ENCODE peak calls at places on chromosomes 3 and 15, in six cellular contexts. One of them, this sample, is unnamed. For H3K27me3, the result is how much of the 10 kb centered on the place peaks cover.

GRCh38 chr3:196287405-196288140 is at the start of gene PCYT1A:
- DNase-seq in IMR-90: peak
- DNase-seq in testis: peak
- DNase-seq in heart left ventricle: peak
- DNase-seq in endothelial cell of umbilical vein: peak
- DNase-seq in HCT116: peak
- DNase-seq in this sample: peak

GRCh38 chr3:58308728-58309127 is 2.4 kb downstream of the HTD2 start:
- DNase-seq in endothelial cell of umbilical vein: no peak
- DNase-seq in testis: peak
- DNase-seq in heart left ventricle: no peak
- DNase-seq in IMR-90: peak
- DNase-seq in HCT116: no peak
- DNase-seq in this sample: peak

GRCh38 chr3:187789872-187790271 is 44.6 kb upstream of the BCL6 start:
- DNase-seq in testis: no peak
- DNase-seq in IMR-90: no peak
- DNase-seq in HCT116: no peak
- DNase-seq in endothelial cell of umbilical vein: no peak
- DNase-seq in heart left ventricle: no peak
- DNase-seq in this sample: no peak

GRCh38 chr3:164049836-164050235 is 1028.5 kb downstream of the SI start:
- DNase-seq in IMR-90: no peak
- DNase-seq in endothelial cell of umbilical vein: no peak
- DNase-seq in testis: no peak
- DNase-seq in HCT116: no peak
- DNase-seq in heart left ventricle: no peak
- DNase-seq in this sample: no peak

GRCh38 chr15:89947338-89947829 is 34.6 kb upstream of the ARPIN start:
- DNase-seq in IMR-90: no peak
- DNase-seq in endothelial cell of umbilical vein: no peak
- DNase-seq in heart left ventricle: no peak
- DNase-seq in testis: no peak
- DNase-seq in HCT116: no peak
- DNase-seq in this sample: no peak

GRCh38 chr15:70853270-70853854 is 595 bp downstream of the LARP6 start:
- DNase-seq in testis: peak
- DNase-seq in heart left ventricle: peak
- DNase-seq in HCT116: no peak
- DNase-seq in endothelial cell of umbilical vein: peak
- DNase-seq in IMR-90: peak
- DNase-seq in this sample: no peak

GRCh38 chr3:156826144-156826895 is at the start of gene LEKR1:
- DNase-seq in testis: peak
- DNase-seq in heart left ventricle: peak
- DNase-seq in HCT116: peak
- DNase-seq in endothelial cell of umbilical vein: peak
- DNase-seq in IMR-90: peak
- DNase-seq in this sample: peak

GRCh38 chr15:92304239-92304975 is 89.3 kb upstream of the ST8SIA2 start:
- DNase-seq in HCT116: no peak
- DNase-seq in IMR-90: no peak
- DNase-seq in endothelial cell of umbilical vein: no peak
- DNase-seq in heart left ventricle: no peak
- DNase-seq in testis: no peak
- DNase-seq in this sample: no peak

GRCh38 chr15:31265090-31265870 is 61.4 kb upstream of the KLF13 start:
- DNase-seq in HCT116: no peak
- DNase-seq in heart left ventricle: peak
- DNase-seq in endothelial cell of umbilical vein: no peak
- DNase-seq in testis: peak
- DNase-seq in IMR-90: no peak
- DNase-seq in this sample: peak

GRCh38 chr15:87681054-87681453 is 575.5 kb downstream of the NTRK3 start:
- DNase-seq in testis: no peak
- DNase-seq in endothelial cell of umbilical vein: no peak
- DNase-seq in heart left ventricle: no peak
- DNase-seq in IMR-90: no peak
- DNase-seq in HCT116: no peak
- DNase-seq in this sample: no peak

GRCh38 chr3:39788484-39788883 is 20.9 kb upstream of the MYRIP start:
- DNase-seq in IMR-90: no peak
- DNase-seq in HCT116: no peak
- DNase-seq in testis: no peak
- DNase-seq in endothelial cell of umbilical vein: no peak
- DNase-seq in heart left ventricle: no peak
- DNase-seq in this sample: no peak

GRCh38 chr15:77817434-77817833 is 184.7 kb upstream of the LINGO1 start:
- DNase-seq in testis: no peak
- DNase-seq in HCT116: no peak
- DNase-seq in IMR-90: no peak
- DNase-seq in endothelial cell of umbilical vein: no peak
- DNase-seq in heart left ventricle: no peak
- DNase-seq in this sample: no peak

GRCh38 chr15:48803877-48804276 is 7.0 kb downstream of the CEP152 start:
- DNase-seq in endothelial cell of umbilical vein: no peak
- DNase-seq in IMR-90: no peak
- DNase-seq in HCT116: no peak
- DNase-seq in testis: no peak
- DNase-seq in heart left ventricle: no peak
- DNase-seq in this sample: no peak

DNA sequence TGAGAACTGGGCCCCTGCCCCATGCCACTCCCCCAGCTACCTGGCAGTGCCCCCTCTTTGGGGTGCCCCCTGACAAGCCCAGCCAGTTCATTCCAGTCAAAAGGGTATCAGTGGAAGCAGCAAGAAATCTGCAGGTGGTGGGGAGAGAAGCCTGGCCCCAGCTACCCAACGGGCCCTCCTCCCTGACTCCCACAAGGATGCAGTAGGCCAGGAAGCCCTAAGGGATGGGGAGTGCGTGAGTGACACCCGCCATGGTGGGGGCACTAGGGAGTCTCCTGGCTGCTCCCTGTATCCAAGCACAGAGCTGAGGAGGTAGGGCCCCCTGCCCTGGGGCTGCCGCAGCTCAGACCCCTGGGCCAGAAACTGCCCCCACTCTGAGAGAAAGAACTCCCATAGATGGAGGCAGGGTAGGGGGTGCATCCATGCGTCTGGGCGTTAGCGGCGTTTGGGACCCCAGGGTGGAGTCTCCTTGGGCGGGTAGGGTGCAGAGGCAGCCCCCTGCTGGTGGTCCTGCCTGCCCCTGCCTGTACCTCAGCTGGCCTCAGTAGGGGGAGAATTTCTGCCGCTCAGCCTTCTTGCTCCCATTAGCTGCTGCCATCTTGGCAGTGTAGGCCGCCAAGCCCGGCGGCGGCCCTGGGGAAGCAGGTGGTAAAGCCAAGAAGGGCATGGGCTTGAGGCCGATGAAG is 2.5 kb downstream of the GPR62 start:
- DNase-seq in HCT116: no peak
- DNase-seq in testis: no peak
- DNase-seq in IMR-90: no peak
- DNase-seq in endothelial cell of umbilical vein: no peak
- DNase-seq in heart left ventricle: no peak
- DNase-seq in this sample: no peak
- H3K27me3 ChIP-seq in HCT116: under half
- H3K27me3 ChIP-seq in testis: under half
- H3K27me3 ChIP-seq in IMR-90: under half
- H3K27me3 ChIP-seq in endothelial cell of umbilical vein: under half
- H3K27me3 ChIP-seq in heart left ventricle: under half
- H3K27me3 ChIP-seq in this sample: under half

GRCh38 chr3:106328224-106328623 is 459.4 kb upstream of the CBLB start:
- DNase-seq in testis: no peak
- DNase-seq in heart left ventricle: no peak
- DNase-seq in IMR-90: no peak
- DNase-seq in HCT116: no peak
- DNase-seq in endothelial cell of umbilical vein: no peak
- DNase-seq in this sample: no peak
- TF ChIP-seq POLR2A in testis: no peak
- TF ChIP-seq POLR2A in heart left ventricle: no peak
- TF ChIP-seq POLR2A in IMR-90: no peak
- TF ChIP-seq POLR2A in HCT116: no peak
- TF ChIP-seq POLR2A in endothelial cell of umbilical vein: no peak
- TF ChIP-seq POLR2A in this sample: no peak

GRCh38 chr15:59543721-59544547 is 67.6 kb upstream of the GCNT3 start:
- DNase-seq in HCT116: no peak
- DNase-seq in IMR-90: no peak
- DNase-seq in testis: no peak
- DNase-seq in heart left ventricle: no peak
- DNase-seq in endothelial cell of umbilical vein: no peak
- DNase-seq in this sample: peak
- H3K27me3 ChIP-seq in HCT116: under half
- H3K27me3 ChIP-seq in IMR-90: under half
- H3K27me3 ChIP-seq in testis: under half
- H3K27me3 ChIP-seq in heart left ventricle: under half
- H3K27me3 ChIP-seq in endothelial cell of umbilical vein: under half
- H3K27me3 ChIP-seq in this sample: under half

GRCh38 chr15:83845230-83845629 is 191.3 kb downstream of the ADAMTSL3 start:
- DNase-seq in IMR-90: peak
- DNase-seq in HCT116: no peak
- DNase-seq in heart left ventricle: no peak
- DNase-seq in endothelial cell of umbilical vein: no peak
- DNase-seq in testis: no peak
- DNase-seq in this sample: no peak
- TF ChIP-seq POLR2A in IMR-90: no peak
- TF ChIP-seq POLR2A in HCT116: no peak
- TF ChIP-seq POLR2A in heart left ventricle: no peak
- TF ChIP-seq POLR2A in endothelial cell of umbilical vein: no peak
- TF ChIP-seq POLR2A in testis: no peak
- TF ChIP-seq POLR2A in this sample: no peak

GRCh38 chr15:56261854-56262509 is 18.3 kb upstream of the RFX7 start:
- DNase-seq in HCT116: no peak
- DNase-seq in heart left ventricle: no peak
- DNase-seq in testis: no peak
- DNase-seq in endothelial cell of umbilical vein: no peak
- DNase-seq in IMR-90: no peak
- DNase-seq in this sample: peak
- H3K27me3 ChIP-seq in HCT116: under half
- H3K27me3 ChIP-seq in heart left ventricle: under half
- H3K27me3 ChIP-seq in testis: under half
- H3K27me3 ChIP-seq in endothelial cell of umbilical vein: under half
- H3K27me3 ChIP-seq in IMR-90: under half
- H3K27me3 ChIP-seq in this sample: under half

This sample was measured in Peyer's patch.